ENCODE peak calls at places on chromosomes 13 and 19, in six cellular contexts. O is MCF 10A, M is brain microvascular endothelial cell, U is breast epithelium, I is fibroblast of lung, P is HFFc6. D is an unnamed sample.

GRCh38 chr19:18027151-18027550 is 19.2 kb downstream of the ARRDC2 start:
- DNase-seq in O (no peak), M (no peak), U (no peak), I (no peak), P (no peak), D (no peak)

GRCh38 chr13:33519561-33520479 is 234.3 kb upstream of the STARD13 start:
- DNase-seq in O (no peak), M (peak; percentile 93), U (no peak), I (peak; percentile 98), P (peak; percentile 83), D (no peak)

GRCh38 chr19:18021121-18021755 is 13.3 kb downstream of the ARRDC2 start:
- DNase-seq in O (peak; percentile 93), M (peak; percentile 91), U (peak; percentile 79), I (peak; percentile 82), P (peak; percentile 77), D (peak; percentile 80)

GRCh38 chr13:89465366-89465765 is 1794.2 kb downstream of the SLITRK5 start:
- DNase-seq in O (peak; percentile 49), M (peak; percentile 5), U (no peak), I (peak; percentile 76), P (no peak), D (no peak)

GRCh38 chr13:20518652-20519051 is 7.0 kb downstream of the CRYL1 start:
- DNase-seq in O (no peak), M (no peak), U (no peak), I (no peak), P (no peak), D (no peak)

GRCh38 chr13:46831588-46832194 is 34.7 kb upstream of the ESD start:
- DNase-seq in O (peak; percentile 62), M (peak; percentile 46), U (no peak), I (peak; percentile 41), P (peak; percentile 36), D (peak; percentile 55)

GRCh38 chr19:55289117-55289796 is 5.5 kb downstream of the BRSK1 start:
- DNase-seq in O (no peak), M (no peak), U (no peak), I (no peak), P (no peak), D (no peak)

GRCh38 chr19:46511237-46511636 is 15.6 kb upstream of the PNMA8B start:
- DNase-seq in O (no peak), M (no peak), U (no peak), I (no peak), P (no peak), D (no peak)

GRCh38 chr13:34021619-34022018 is 203.7 kb downstream of the RFC3 start:
- DNase-seq in O (no peak), M (no peak), U (no peak), I (no peak), P (no peak), D (no peak)

GRCh38 chr13:51998723-51999471 is 12.4 kb downstream of the ATP7B start:
- DNase-seq in O (no peak), M (no peak), U (no peak), I (no peak), P (no peak), D (no peak)

DNA sequence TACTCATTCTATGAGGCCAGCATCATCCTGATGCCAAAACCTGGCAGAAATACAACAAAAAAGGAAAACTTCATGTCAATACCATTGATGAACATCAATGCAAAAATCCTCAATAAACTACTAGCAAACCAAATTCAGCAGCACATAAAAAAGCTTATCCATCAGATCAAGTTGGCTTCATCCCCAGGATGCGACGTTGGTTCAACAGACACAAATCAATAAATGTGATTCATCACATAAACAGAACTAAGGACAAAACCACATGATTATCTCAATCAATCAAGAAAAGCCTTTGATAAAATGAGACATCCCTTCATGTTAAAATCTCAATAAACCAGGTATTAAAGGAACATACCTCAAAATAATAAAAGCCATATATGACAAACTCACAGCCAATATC is 134.3 kb downstream of the UGGT2 start:
- DNase-seq in O (no peak), M (no peak), U (no peak), I (no peak), P (no peak), D (no peak)
- TF ChIP-seq CTCF in O (no peak), M (no peak), U (no peak), I (no peak), P (no peak), D (no peak)

GRCh38 chr19:23261496-23262020 is 11.4 kb upstream of the ZNF724 start:
- DNase-seq in O (no peak), M (no peak), U (no peak), I (no peak), P (no peak), D (no peak)

GRCh38 chr19:23260956-23261355 is 10.8 kb upstream of the ZNF724 start:
- DNase-seq in O (no peak), M (no peak), U (no peak), I (no peak), P (no peak), D (no peak)

GRCh38 chr19:23262892-23263291 is 12.7 kb upstream of the ZNF724 start:
- DNase-seq in O (no peak), M (no peak), U (no peak), I (no peak), P (no peak), D (no peak)

GRCh38 chr19:23263396-23263795 is 13.2 kb upstream of the ZNF724 start:
- DNase-seq in O (no peak), M (no peak), U (no peak), I (no peak), P (no peak), D (no peak)

GRCh38 chr19:23259961-23260360 is 9.8 kb upstream of the ZNF724 start:
- DNase-seq in O (no peak), M (no peak), U (no peak), I (no peak), P (no peak), D (no peak)
- TF ChIP-seq CTCF in O (no peak), M (no peak), U (no peak), I (no peak), P (no peak), D (no peak)

GRCh38 chr13:39600766-39601165 is 2.2 kb downstream of the LHFPL6 start:
- DNase-seq in O (no peak), M (peak; percentile 24), U (no peak), I (no peak), P (no peak), D (no peak)
- TF ChIP-seq CTCF in O (no peak), M (peak; percentile 61), U (no peak), I (peak; percentile 34), P (peak; percentile 20), D (no peak)

DNA sequence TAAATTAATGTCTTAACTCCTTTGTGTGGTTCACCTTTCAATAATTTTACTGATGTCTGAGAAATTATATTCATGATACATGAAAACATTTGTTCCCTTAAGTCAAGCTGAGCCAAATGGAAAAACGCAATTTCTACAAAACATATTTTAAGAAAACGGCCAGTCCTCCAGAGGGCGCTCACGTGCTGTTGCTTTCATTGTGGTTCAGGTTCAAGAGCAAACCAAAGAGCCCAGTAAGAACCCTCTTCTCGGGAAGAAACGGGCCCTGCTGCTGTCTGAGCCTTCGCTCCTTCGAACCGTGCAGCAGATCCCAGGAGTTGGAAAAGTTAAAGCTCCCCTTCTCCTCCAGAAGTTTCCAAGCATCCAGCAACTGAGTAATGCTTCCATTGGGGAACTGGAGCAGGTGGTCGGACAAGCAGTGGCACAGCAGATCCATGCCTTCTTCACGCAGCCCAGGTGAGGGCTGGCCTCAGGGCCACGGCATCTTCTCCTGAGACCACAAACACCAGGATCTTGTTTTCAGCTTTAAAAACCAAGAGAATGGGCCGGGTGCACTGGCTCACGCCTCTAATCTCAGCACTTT is 4.3 kb downstream of the FAAP24 start:
- DNase-seq in O (peak; percentile 74), M (peak; percentile 73), U (peak; percentile 79), I (peak; percentile 45), P (peak; percentile 46), D (peak; percentile 88)
- TF ChIP-seq CTCF in O (peak; percentile 73), M (peak; percentile 87), U (peak; percentile 59), I (peak; percentile 79), P (peak; percentile 92), D (peak; percentile 84)

DNA sequence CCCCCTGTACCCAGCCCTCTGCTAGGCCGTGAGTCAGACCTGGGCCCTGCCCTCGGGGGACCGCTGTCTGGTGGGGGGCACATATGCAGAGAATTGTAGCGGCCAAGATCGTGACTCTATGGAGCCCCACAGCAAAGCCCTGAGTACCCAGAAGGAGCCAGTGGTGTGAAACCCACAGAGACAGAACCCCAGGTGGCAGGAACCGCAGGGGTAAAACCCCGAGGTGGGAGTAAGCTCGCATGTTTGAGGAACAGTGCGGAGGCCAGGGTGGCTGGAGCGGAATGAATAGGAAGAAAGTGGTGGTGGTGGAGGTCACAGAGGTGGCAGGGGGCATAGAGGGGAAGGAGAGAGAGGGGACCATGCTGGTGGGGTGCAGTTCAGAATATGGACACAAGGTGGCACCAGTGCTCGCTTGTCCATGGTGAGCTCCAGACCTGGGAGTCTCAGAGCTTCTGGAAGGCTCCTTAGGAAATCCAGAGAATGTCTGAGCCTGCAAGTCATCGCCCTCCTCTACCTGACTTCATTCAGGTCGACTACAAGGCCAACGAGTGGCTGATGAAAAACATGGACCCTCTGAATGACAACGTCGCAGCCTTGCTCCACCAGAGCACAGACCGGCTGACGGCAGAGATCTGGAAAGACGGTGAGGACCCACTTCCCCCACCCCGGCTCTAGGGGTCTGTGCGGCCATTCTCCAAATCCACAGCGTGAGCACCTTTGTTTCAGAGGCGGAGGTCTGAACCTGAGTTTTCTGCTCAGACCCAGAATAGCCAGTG is 48.9 kb downstream of the MYH14 start:
- DNase-seq in O (no peak), M (peak; percentile 16), U (no peak), I (peak; percentile 3), P (no peak), D (peak; percentile 55)
- TF ChIP-seq CTCF in O (peak; percentile 31), M (peak; percentile 68), U (no peak), I (peak; percentile 19), P (peak; percentile 78), D (peak; percentile 77)

GRCh38 chr13:44132710-44133109 is 240.9 kb upstream of the SERP2 start:
- DNase-seq in O (peak; percentile 43), M (peak; percentile 56), U (no peak), I (peak; percentile 80), P (peak; percentile 36), D (no peak)

GRCh38 chr13:44125943-44126469 is 246.3 kb downstream of the LACC1 start:
- DNase-seq in O (no peak), M (no peak), U (no peak), I (no peak), P (peak; percentile 59), D (no peak)

GRCh38 chr13:44129418-44129817 is 244.2 kb upstream of the SERP2 start:
- DNase-seq in O (no peak), M (no peak), U (no peak), I (no peak), P (no peak), D (no peak)

GRCh38 chr13:44131069-44131614 is 242.5 kb upstream of the SERP2 start:
- DNase-seq in O (no peak), M (no peak), U (no peak), I (no peak), P (no peak), D (no peak)

GRCh38 chr13:44128522-44128921 is 245.1 kb upstream of the SERP2 start:
- DNase-seq in O (peak; percentile 26), M (no peak), U (no peak), I (peak; percentile 60), P (peak; percentile 39), D (no peak)
- TF ChIP-seq CTCF in O (no peak), M (no peak), U (no peak), I (no peak), P (no peak), D (no peak)